ENCODE peak calls at places on chromosome 7, in seven cellular contexts. P is psoas muscle; S is brain microvascular endothelial cell; R is A549; G is CD8-positive, alpha-beta T cell; D is cardiac muscle cell; Y is RWPE1. K is an unnamed sample.

GRCh38 chr7:108650487-108650886 is 80.8 kb downstream of the DNAJB9 start:
- DNase-seq in D (peak; percentile 80), R (no peak), Y (no peak), P (no peak), G (no peak), S (peak; percentile 9), K (no peak)

GRCh38 chr7:139876622-139877283 is 47.7 kb downstream of the TBXAS1 start:
- DNase-seq in D (no peak), G (no peak), S (no peak), R (no peak), Y (no peak), P (no peak), K (no peak)

GRCh38 chr7:147413243-147413642 is 1177.3 kb upstream of the C7orf33 start:
- DNase-seq in D (no peak), G (no peak), Y (no peak), R (no peak), S (no peak), P (no peak), K (no peak)

GRCh38 chr7:111409714-111410422 is 152.4 kb downstream of the IMMP2L start:
- DNase-seq in P (no peak), S (peak; percentile 22), Y (no peak), G (no peak), R (no peak), D (peak; percentile 14), K (no peak)

GRCh38 chr7:84277628-84278224 is 83.1 kb upstream of the SEMA3A start:
- DNase-seq in S (no peak), G (no peak), P (no peak), R (no peak), D (no peak), Y (no peak), K (no peak)

GRCh38 chr7:117413160-117413559 is 14.1 kb downstream of the ASZ1 start:
- DNase-seq in S (no peak), D (no peak), G (no peak), P (no peak), Y (no peak), R (no peak), K (no peak)

GRCh38 chr7:75638607-75639070 is 100.1 kb downstream of the HIP1 start:
- DNase-seq in Y (peak; percentile 53), R (no peak), P (peak; percentile 53), S (no peak), G (no peak), D (peak; percentile 59), K (no peak)

GRCh38 chr7:157310676-157311185 is 26.1 kb upstream of the DNAJB6 start:
- DNase-seq in R (no peak), Y (no peak), S (no peak), P (no peak), G (no peak), D (no peak), K (no peak)

GRCh38 chr7:45865594-45866410 is 7.1 kb downstream of the CCDC201 start:
- DNase-seq in S (no peak), G (no peak), P (no peak), D (no peak), Y (no peak), R (no peak), K (no peak)

GRCh38 chr7:151231964-151232271 is 365 bp upstream of the CHPF2 start:
- DNase-seq in R (no peak), D (peak; percentile 52), Y (no peak), P (no peak), G (no peak), S (no peak), K (no peak)

GRCh38 chr7:8422177-8422576 is 11.2 kb upstream of the NXPH1 start:
- DNase-seq in Y (no peak), R (no peak), D (no peak), S (no peak), P (no peak), G (no peak), K (no peak)

GRCh38 chr7:90582164-90582563 is 14.0 kb upstream of the CDK14 start:
- DNase-seq in S (no peak), Y (no peak), D (peak; percentile 16), R (no peak), P (no peak), G (no peak), K (no peak)

GRCh38 chr7:73894851-73895441 is 34.0 kb downstream of the TMEM270 start:
- DNase-seq in R (peak; percentile 76), Y (peak; percentile 61), D (peak; percentile 72), S (peak; percentile 89), G (no peak), P (peak; percentile 94), K (no peak)

GRCh38 chr7:73892003-73892975 is 31.3 kb downstream of the TMEM270 start:
- DNase-seq in Y (no peak), P (peak; percentile 61), G (no peak), R (no peak), D (peak; percentile 79), S (peak; percentile 50), K (no peak)

GRCh38 chr7:73895626-73896025 is 34.7 kb downstream of the TMEM270 start:
- DNase-seq in Y (no peak), P (no peak), S (no peak), D (no peak), G (no peak), R (no peak), K (no peak)

GRCh38 chr7:73891178-73891885 is 30.4 kb downstream of the TMEM270 start:
- DNase-seq in R (peak; percentile 54), S (no peak), G (no peak), P (no peak), Y (no peak), D (no peak), K (no peak)

DNA sequence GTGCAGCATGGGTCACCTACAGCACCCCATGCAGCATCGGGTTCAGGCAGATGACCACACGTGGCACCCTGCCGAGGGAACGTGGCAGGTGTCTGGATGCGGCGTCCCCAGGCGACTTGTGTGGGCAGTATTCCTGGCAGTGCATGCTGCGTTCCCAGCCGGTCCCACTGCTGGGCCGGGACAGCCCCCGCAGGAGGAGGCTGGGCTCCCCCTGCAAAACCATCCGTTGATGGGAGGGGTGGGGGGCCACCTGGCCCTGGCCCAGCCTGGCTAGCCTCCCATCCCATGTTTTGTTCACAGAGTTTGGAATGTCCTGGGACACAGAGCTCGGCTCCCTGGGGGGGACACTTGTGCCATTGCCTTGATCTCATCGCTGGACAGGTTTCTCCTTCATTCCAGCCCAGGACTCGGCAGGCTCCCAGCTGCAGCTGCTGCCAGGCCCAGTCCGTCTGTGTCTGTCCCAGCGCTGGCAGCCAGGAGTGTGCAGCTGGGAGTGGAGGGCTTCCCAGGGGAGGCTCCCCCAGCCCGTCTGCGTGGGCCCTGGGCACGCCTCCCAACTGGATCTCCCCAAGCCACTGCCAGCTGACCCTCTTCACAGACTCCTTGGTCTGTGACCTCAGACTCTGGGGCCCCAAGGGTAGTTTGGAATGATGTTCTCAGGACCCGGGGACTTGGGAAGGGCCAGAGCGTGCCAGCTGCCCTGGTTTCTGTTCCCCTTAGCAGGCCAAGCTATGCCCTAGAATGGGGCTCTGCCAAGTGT is 32.6 kb downstream of the TMEM270 start:
- DNase-seq in R (no peak), P (peak; percentile 92), G (no peak), D (no peak), S (no peak), Y (no peak), K (no peak)
- H3K27ac ChIP-seq in R (peak overlapping the region; percentile 75), P (no peak overlapping the region), G (no peak overlapping the region), D (no peak overlapping the region), S (no peak overlapping the region), Y (peak overlapping the region; percentile 70), K (no peak overlapping the region)

DNA sequence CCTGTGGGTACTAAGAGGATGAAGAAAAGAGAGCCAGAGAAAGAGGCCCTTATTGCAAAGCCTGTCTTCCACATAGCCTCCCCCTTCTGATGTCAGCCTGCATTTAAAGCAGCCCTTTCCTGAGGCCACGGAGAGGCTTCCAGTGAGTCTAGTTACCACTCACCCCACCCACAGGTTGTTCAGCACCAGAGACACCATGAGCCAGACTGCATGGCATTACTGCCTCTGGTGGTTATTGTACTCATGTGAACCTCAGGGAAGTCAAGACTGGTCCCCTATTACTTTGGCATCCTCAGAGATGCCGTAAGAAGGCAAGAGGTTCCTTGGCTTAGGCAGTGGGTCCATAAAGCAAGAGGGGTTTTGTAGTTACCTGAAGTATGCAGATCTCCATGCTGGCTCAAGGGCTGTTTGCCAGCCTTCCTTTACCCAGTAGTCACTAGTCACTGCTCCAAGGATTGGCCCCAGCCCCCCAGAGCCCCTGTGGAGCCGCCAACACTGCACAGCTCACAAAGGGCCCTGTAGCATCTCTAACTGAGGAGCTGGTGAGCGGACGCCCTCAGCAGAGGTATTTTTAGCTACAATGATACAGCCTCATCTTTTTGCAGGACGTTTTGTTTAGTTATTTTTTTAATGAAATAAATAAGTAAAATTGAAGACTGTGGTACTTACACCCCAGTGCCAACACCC is 20.7 kb downstream of the LRRC4 start:
- DNase-seq in G (no peak), Y (no peak), P (no peak), R (no peak), D (no peak), S (no peak), K (no peak)
- H3K27ac ChIP-seq in G (no peak overlapping the region), Y (no peak overlapping the region), P (peak overlapping the region; percentile 55), R (no peak overlapping the region), D (peak overlapping the region; percentile 21), S (no peak overlapping the region), K (no peak overlapping the region)

DNA sequence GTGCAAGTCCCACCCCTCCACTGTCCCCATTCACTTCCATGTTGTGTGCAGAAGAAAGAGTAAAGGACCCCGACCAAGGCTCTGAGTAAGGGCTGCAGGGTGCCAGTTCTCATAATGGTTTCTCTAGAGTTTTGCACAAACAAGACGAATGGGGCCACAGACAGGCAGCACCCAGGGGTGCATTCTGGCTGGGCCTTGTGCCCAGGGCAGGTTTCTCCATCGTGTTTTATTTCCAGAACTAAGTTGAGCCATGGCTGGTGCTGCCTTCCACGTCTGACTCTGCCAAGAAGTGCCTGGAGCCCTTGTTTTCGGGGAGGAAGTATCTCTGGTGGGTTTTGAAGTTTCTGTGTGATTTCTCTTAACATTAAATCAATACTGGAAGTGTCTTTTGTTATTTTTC is 95.0 kb upstream of the SDK1 start:
- DNase-seq in P (no peak), D (no peak), G (no peak), Y (no peak), S (no peak), R (no peak), K (no peak)
- H3K27ac ChIP-seq in P (no peak overlapping the region), D (no peak overlapping the region), G (no peak overlapping the region), Y (no peak overlapping the region), S (no peak overlapping the region), R (no peak overlapping the region), K (no peak overlapping the region)

DNA sequence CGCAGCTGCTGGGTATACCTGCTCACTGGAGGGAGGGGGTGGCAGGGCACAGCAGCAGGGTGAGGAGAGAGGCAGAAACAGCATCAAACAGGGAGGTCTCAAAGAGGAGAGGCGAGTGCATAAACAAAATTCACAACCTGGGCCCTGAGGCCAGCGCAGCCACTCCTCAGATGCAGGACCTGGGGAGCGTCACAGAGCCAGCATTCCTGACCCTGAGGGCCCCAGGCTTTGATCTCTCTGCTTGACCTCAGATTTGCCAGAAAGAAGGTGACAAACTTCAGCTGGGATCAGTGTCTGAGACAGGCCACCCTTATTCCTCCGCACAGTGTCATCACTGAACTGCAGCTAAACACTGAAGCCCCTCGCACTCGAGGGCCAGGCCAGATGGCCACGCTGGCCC is 25.6 kb downstream of the NOD1 start:
- DNase-seq in Y (no peak), S (no peak), G (no peak), R (no peak), P (no peak), D (no peak), K (no peak)
- H3K27ac ChIP-seq in Y (no peak overlapping the region), S (no peak overlapping the region), G (no peak overlapping the region), R (no peak overlapping the region), P (no peak overlapping the region), D (peak overlapping the region; percentile 57), K (no peak overlapping the region)

GRCh38 chr7:100829150-100829716 is 1.9 kb upstream of the EPHB4 start:
- DNase-seq in Y (no peak), D (peak; percentile 40), S (no peak), R (no peak), P (peak; percentile 37), G (no peak), K (no peak)
- H3K27ac ChIP-seq in Y (peak overlapping the region; percentile 92), D (peak overlapping the region; percentile 62), S (no peak overlapping the region), R (no peak overlapping the region), P (peak overlapping the region; percentile 30), G (no peak overlapping the region), K (no peak overlapping the region)

K was measured in epithelial cell of prostate.